ENCODE peak calls at places on chromosomes 1 and 21, in seven cellular contexts. One of them, this sample, is unnamed.

GRCh38 chr1:43239484-43239883 is 30.3 kb upstream of the TMEM125 start:
- DNase-seq in GM23248: no peak
- DNase-seq in hepatocyte: no peak
- DNase-seq in neuronal stem cell: no peak
- DNase-seq in cardiac muscle cell: no peak
- DNase-seq in colonic mucosa: no peak
- DNase-seq in heart left ventricle: no peak
- DNase-seq in this sample: no peak

GRCh38 chr1:222732216-222733159 is 4.5 kb upstream of the FAM177B start:
- DNase-seq in GM23248: no peak
- DNase-seq in hepatocyte: no peak
- DNase-seq in neuronal stem cell: no peak
- DNase-seq in cardiac muscle cell: no peak
- DNase-seq in colonic mucosa: no peak
- DNase-seq in heart left ventricle: no peak
- DNase-seq in this sample: no peak

GRCh38 chr1:171780583-171781166 is 785 bp upstream of the METTL13 start:
- DNase-seq in GM23248: no peak
- DNase-seq in hepatocyte: no peak
- DNase-seq in neuronal stem cell: no peak
- DNase-seq in cardiac muscle cell: no peak
- DNase-seq in colonic mucosa: no peak
- DNase-seq in heart left ventricle: no peak
- DNase-seq in this sample: no peak

GRCh38 chr1:221636096-221636495 is 105.8 kb downstream of the DUSP10 start:
- DNase-seq in GM23248: no peak
- DNase-seq in hepatocyte: no peak
- DNase-seq in neuronal stem cell: no peak
- DNase-seq in cardiac muscle cell: no peak
- DNase-seq in colonic mucosa: no peak
- DNase-seq in heart left ventricle: no peak
- DNase-seq in this sample: no peak

GRCh38 chr1:53336146-53336545 is 8.3 kb upstream of the LRP8 start:
- DNase-seq in GM23248: no peak
- DNase-seq in hepatocyte: no peak
- DNase-seq in neuronal stem cell: no peak
- DNase-seq in cardiac muscle cell: no peak
- DNase-seq in colonic mucosa: no peak
- DNase-seq in heart left ventricle: no peak
- DNase-seq in this sample: no peak

GRCh38 chr1:149886396-149887195 is 12.8 kb upstream of the BOLA1 start:
- DNase-seq in GM23248: peak; percentile 99
- DNase-seq in hepatocyte: peak; percentile 97
- DNase-seq in neuronal stem cell: peak; percentile 97
- DNase-seq in cardiac muscle cell: peak; percentile 97
- DNase-seq in colonic mucosa: peak; percentile 95
- DNase-seq in heart left ventricle: peak; percentile 94
- DNase-seq in this sample: no peak

GRCh38 chr1:192573499-192573898 is 2.1 kb upstream of the RGS1 start:
- DNase-seq in GM23248: peak; percentile 76
- DNase-seq in hepatocyte: no peak
- DNase-seq in neuronal stem cell: no peak
- DNase-seq in cardiac muscle cell: no peak
- DNase-seq in colonic mucosa: no peak
- DNase-seq in heart left ventricle: no peak
- DNase-seq in this sample: no peak

GRCh38 chr1:143660354-143660941 is 311.3 kb downstream of the FAM72C start:
- DNase-seq in GM23248: no peak
- DNase-seq in hepatocyte: no peak
- DNase-seq in neuronal stem cell: no peak
- DNase-seq in cardiac muscle cell: no peak
- DNase-seq in colonic mucosa: no peak
- DNase-seq in heart left ventricle: no peak
- DNase-seq in this sample: no peak

GRCh38 chr1:214660900-214661299 is 57.9 kb downstream of the CENPF start:
- DNase-seq in GM23248: peak; percentile 95
- DNase-seq in hepatocyte: peak; percentile 87
- DNase-seq in neuronal stem cell: no peak
- DNase-seq in cardiac muscle cell: peak; percentile 37
- DNase-seq in colonic mucosa: peak; percentile 29
- DNase-seq in heart left ventricle: peak; percentile 29
- DNase-seq in this sample: no peak

GRCh38 chr1:241592273-241592958 is 47.8 kb downstream of the CHML start:
- DNase-seq in GM23248: peak; percentile 90
- DNase-seq in hepatocyte: no peak
- DNase-seq in neuronal stem cell: no peak
- DNase-seq in cardiac muscle cell: no peak
- DNase-seq in colonic mucosa: no peak
- DNase-seq in heart left ventricle: no peak
- DNase-seq in this sample: no peak

GRCh38 chr1:67158401-67158800 is 7.9 kb upstream of the IL23R start:
- DNase-seq in GM23248: no peak
- DNase-seq in hepatocyte: no peak
- DNase-seq in neuronal stem cell: no peak
- DNase-seq in cardiac muscle cell: no peak
- DNase-seq in colonic mucosa: no peak
- DNase-seq in heart left ventricle: no peak
- DNase-seq in this sample: no peak

GRCh38 chr1:180881806-180882509 is 30.7 kb upstream of the KIAA1614 start:
- DNase-seq in GM23248: peak; percentile 79
- DNase-seq in hepatocyte: peak; percentile 71
- DNase-seq in neuronal stem cell: peak; percentile 14
- DNase-seq in cardiac muscle cell: peak; percentile 75
- DNase-seq in colonic mucosa: no peak
- DNase-seq in heart left ventricle: no peak
- DNase-seq in this sample: no peak

GRCh38 chr1:61370177-61370907 is 288.0 kb downstream of the NFIA start:
- DNase-seq in GM23248: no peak
- DNase-seq in hepatocyte: no peak
- DNase-seq in neuronal stem cell: no peak
- DNase-seq in cardiac muscle cell: peak; percentile 18
- DNase-seq in colonic mucosa: no peak
- DNase-seq in heart left ventricle: no peak
- DNase-seq in this sample: no peak

GRCh38 chr1:12604114-12604874 is 13.7 kb downstream of the DHRS3 start:
- DNase-seq in GM23248: peak; percentile 96
- DNase-seq in hepatocyte: peak; percentile 90
- DNase-seq in neuronal stem cell: no peak
- DNase-seq in cardiac muscle cell: peak; percentile 85
- DNase-seq in colonic mucosa: peak; percentile 55
- DNase-seq in heart left ventricle: peak; percentile 64
- DNase-seq in this sample: no peak

GRCh38 chr1:7290971-7291970 is 479.8 kb upstream of the VAMP3 start:
- DNase-seq in GM23248: peak; percentile 68
- DNase-seq in hepatocyte: no peak
- DNase-seq in neuronal stem cell: no peak
- DNase-seq in cardiac muscle cell: no peak
- DNase-seq in colonic mucosa: no peak
- DNase-seq in heart left ventricle: peak; percentile 83
- DNase-seq in this sample: no peak

GRCh38 chr1:233241782-233242181 is 53.7 kb downstream of the PCNX2 start:
- DNase-seq in GM23248: no peak
- DNase-seq in hepatocyte: no peak
- DNase-seq in neuronal stem cell: no peak
- DNase-seq in cardiac muscle cell: no peak
- DNase-seq in colonic mucosa: no peak
- DNase-seq in heart left ventricle: no peak
- DNase-seq in this sample: no peak

GRCh38 chr1:19384113-19384512 is 72.0 kb downstream of the SLC66A1 start:
- DNase-seq in GM23248: peak; percentile 67
- DNase-seq in hepatocyte: peak; percentile 77
- DNase-seq in neuronal stem cell: no peak
- DNase-seq in cardiac muscle cell: no peak
- DNase-seq in colonic mucosa: peak; percentile 44
- DNase-seq in heart left ventricle: peak; percentile 64
- DNase-seq in this sample: no peak

GRCh38 chr1:233719626-233720334 is 105.9 kb downstream of the KCNK1 start:
- DNase-seq in GM23248: no peak
- DNase-seq in hepatocyte: peak; percentile 19
- DNase-seq in neuronal stem cell: no peak
- DNase-seq in cardiac muscle cell: peak; percentile 24
- DNase-seq in colonic mucosa: no peak
- DNase-seq in heart left ventricle: peak; percentile 40
- DNase-seq in this sample: no peak

GRCh38 chr1:169538998-169539871 is 47.0 kb downstream of the F5 start:
- DNase-seq in GM23248: peak; percentile 71
- DNase-seq in hepatocyte: peak; percentile 42
- DNase-seq in neuronal stem cell: no peak
- DNase-seq in cardiac muscle cell: no peak
- DNase-seq in colonic mucosa: no peak
- DNase-seq in heart left ventricle: no peak
- DNase-seq in this sample: no peak

GRCh38 chr1:154941332-154941995 is 4.9 kb upstream of the PMVK start:
- DNase-seq in GM23248: no peak
- DNase-seq in hepatocyte: peak; percentile 60
- DNase-seq in neuronal stem cell: peak; percentile 56
- DNase-seq in cardiac muscle cell: peak; percentile 69
- DNase-seq in colonic mucosa: no peak
- DNase-seq in heart left ventricle: peak; percentile 43
- DNase-seq in this sample: no peak

GRCh38 chr21:44701541-44701940 is 4.6 kb downstream of the KRTAP10-12 start:
- DNase-seq in GM23248: no peak
- DNase-seq in hepatocyte: no peak
- DNase-seq in neuronal stem cell: no peak
- DNase-seq in cardiac muscle cell: no peak
- DNase-seq in colonic mucosa: peak; percentile 14
- DNase-seq in heart left ventricle: no peak
- DNase-seq in this sample: no peak

GRCh38 chr1:159951016-159951415 is 3.0 kb downstream of the SLAMF9 start:
- DNase-seq in GM23248: no peak
- DNase-seq in hepatocyte: no peak
- DNase-seq in neuronal stem cell: no peak
- DNase-seq in cardiac muscle cell: no peak
- DNase-seq in colonic mucosa: no peak
- DNase-seq in heart left ventricle: no peak
- DNase-seq in this sample: no peak

GRCh38 chr1:39283858-39284257 is 79.4 kb downstream of the MACF1 start:
- DNase-seq in GM23248: no peak
- DNase-seq in hepatocyte: no peak
- DNase-seq in neuronal stem cell: no peak
- DNase-seq in cardiac muscle cell: no peak
- DNase-seq in colonic mucosa: no peak
- DNase-seq in heart left ventricle: no peak
- DNase-seq in this sample: no peak

GRCh38 chr1:55278378-55278777 is 63.2 kb upstream of the USP24 start:
- DNase-seq in GM23248: no peak
- DNase-seq in hepatocyte: no peak
- DNase-seq in neuronal stem cell: no peak
- DNase-seq in cardiac muscle cell: no peak
- DNase-seq in colonic mucosa: no peak
- DNase-seq in heart left ventricle: no peak
- DNase-seq in this sample: no peak

GRCh38 chr1:55282058-55282457 is 66.9 kb upstream of the USP24 start:
- DNase-seq in GM23248: no peak
- DNase-seq in hepatocyte: no peak
- DNase-seq in neuronal stem cell: no peak
- DNase-seq in cardiac muscle cell: no peak
- DNase-seq in colonic mucosa: no peak
- DNase-seq in heart left ventricle: no peak
- DNase-seq in this sample: no peak

GRCh38 chr1:55277377-55278130 is 62.4 kb upstream of the USP24 start:
- DNase-seq in GM23248: peak; percentile 89
- DNase-seq in hepatocyte: peak; percentile 86
- DNase-seq in neuronal stem cell: peak; percentile 72
- DNase-seq in cardiac muscle cell: peak; percentile 85
- DNase-seq in colonic mucosa: peak; percentile 81
- DNase-seq in heart left ventricle: peak; percentile 85
- DNase-seq in this sample: peak; percentile 83

GRCh38 chr1:55279627-55280026 is 64.5 kb upstream of the USP24 start:
- DNase-seq in GM23248: no peak
- DNase-seq in hepatocyte: no peak
- DNase-seq in neuronal stem cell: no peak
- DNase-seq in cardiac muscle cell: no peak
- DNase-seq in colonic mucosa: no peak
- DNase-seq in heart left ventricle: no peak
- DNase-seq in this sample: no peak

GRCh38 chr1:55280731-55281130 is 65.6 kb upstream of the USP24 start:
- DNase-seq in GM23248: no peak
- DNase-seq in hepatocyte: no peak
- DNase-seq in neuronal stem cell: no peak
- DNase-seq in cardiac muscle cell: no peak
- DNase-seq in colonic mucosa: no peak
- DNase-seq in heart left ventricle: no peak
- DNase-seq in this sample: no peak
- H3K27me3 ChIP-seq in GM23248: no peaks in the 10 kb centered on the region
- H3K27me3 ChIP-seq in hepatocyte: no peaks in the 10 kb centered on the region
- H3K27me3 ChIP-seq in neuronal stem cell: peaks cover 3% of the 10 kb centered on the region
- H3K27me3 ChIP-seq in cardiac muscle cell: no peaks in the 10 kb centered on the region
- H3K27me3 ChIP-seq in colonic mucosa: no peaks in the 10 kb centered on the region
- H3K27me3 ChIP-seq in heart left ventricle: no peaks in the 10 kb centered on the region
- H3K27me3 ChIP-seq in this sample: no peaks in the 10 kb centered on the region

DNA sequence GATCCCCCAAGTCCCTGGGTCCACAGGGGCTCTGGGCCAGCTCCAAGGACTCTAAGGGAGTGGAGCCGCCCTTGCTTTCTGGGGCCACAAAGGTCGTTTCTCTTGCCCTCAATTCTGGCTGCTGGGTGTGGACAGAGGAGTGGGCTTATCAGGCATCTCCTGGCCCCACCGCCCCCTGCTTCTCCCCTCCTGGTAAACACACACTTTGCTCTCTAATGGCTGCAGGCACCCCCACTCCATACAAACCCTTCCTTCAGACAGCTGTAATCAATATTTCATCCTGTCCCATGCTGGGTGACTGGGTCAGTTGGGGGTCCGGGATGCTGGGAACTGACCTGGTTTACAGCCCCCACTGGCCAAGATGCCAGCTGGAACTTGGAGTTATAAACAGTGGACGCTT is 67.5 kb downstream of the PRDM16 start:
- DNase-seq in GM23248: no peak
- DNase-seq in hepatocyte: no peak
- DNase-seq in neuronal stem cell: no peak
- DNase-seq in cardiac muscle cell: no peak
- DNase-seq in colonic mucosa: no peak
- DNase-seq in heart left ventricle: no peak
- DNase-seq in this sample: no peak
- H3K27me3 ChIP-seq in GM23248: peaks cover 47% of the 10 kb centered on the region
- H3K27me3 ChIP-seq in hepatocyte: no peaks in the 10 kb centered on the region
- H3K27me3 ChIP-seq in neuronal stem cell: peaks cover 40% of the 10 kb centered on the region
- H3K27me3 ChIP-seq in cardiac muscle cell: no peaks in the 10 kb centered on the region
- H3K27me3 ChIP-seq in colonic mucosa: no peaks in the 10 kb centered on the region
- H3K27me3 ChIP-seq in heart left ventricle: no peaks in the 10 kb centered on the region
- H3K27me3 ChIP-seq in this sample: no peaks in the 10 kb centered on the region

GRCh38 chr21:40846566-40847411 is at the start of gene DSCAM:
- DNase-seq in GM23248: no peak
- DNase-seq in hepatocyte: peak; percentile 42
- DNase-seq in neuronal stem cell: peak; percentile 46
- DNase-seq in cardiac muscle cell: peak; percentile 34
- DNase-seq in colonic mucosa: no peak
- DNase-seq in heart left ventricle: no peak
- DNase-seq in this sample: no peak
- H3K27me3 ChIP-seq in GM23248: no peaks in the 10 kb centered on the region
- H3K27me3 ChIP-seq in hepatocyte: peaks cover 40% of the 10 kb centered on the region
- H3K27me3 ChIP-seq in neuronal stem cell: peaks cover 55% of the 10 kb centered on the region
- H3K27me3 ChIP-seq in cardiac muscle cell: peaks cover 72% of the 10 kb centered on the region
- H3K27me3 ChIP-seq in colonic mucosa: peaks cover 5% of the 10 kb centered on the region
- H3K27me3 ChIP-seq in heart left ventricle: no peaks in the 10 kb centered on the region
- H3K27me3 ChIP-seq in this sample: peaks cover 9% of the 10 kb centered on the region

DNA sequence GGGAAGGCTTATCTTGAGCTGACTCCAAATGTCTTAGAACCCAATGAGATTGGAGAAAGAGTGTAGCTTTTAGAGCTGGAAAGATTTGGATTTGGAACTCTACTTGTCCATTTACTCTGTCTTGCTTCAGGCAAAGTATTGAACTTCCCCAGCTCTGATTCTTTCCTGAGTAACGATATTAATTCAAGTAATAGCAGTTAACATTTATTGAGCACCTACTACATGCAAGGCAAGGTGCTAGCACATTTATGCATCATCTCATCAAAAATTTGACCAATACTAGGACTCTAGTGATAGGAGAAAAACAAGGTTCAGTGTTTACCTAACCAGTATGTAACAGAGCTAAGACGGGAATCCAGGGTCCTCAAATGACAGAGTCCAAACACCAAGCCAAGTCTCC is 2.5 kb upstream of the LRRN2 start:
- DNase-seq in GM23248: no peak
- DNase-seq in hepatocyte: no peak
- DNase-seq in neuronal stem cell: no peak
- DNase-seq in cardiac muscle cell: no peak
- DNase-seq in colonic mucosa: no peak
- DNase-seq in heart left ventricle: no peak
- DNase-seq in this sample: no peak
- H3K27me3 ChIP-seq in GM23248: peaks cover 66% of the 10 kb centered on the region
- H3K27me3 ChIP-seq in hepatocyte: peaks cover 48% of the 10 kb centered on the region
- H3K27me3 ChIP-seq in neuronal stem cell: peaks cover 75% of the 10 kb centered on the region
- H3K27me3 ChIP-seq in cardiac muscle cell: peaks cover 66% of the 10 kb centered on the region
- H3K27me3 ChIP-seq in colonic mucosa: peaks cover 3% of the 10 kb centered on the region
- H3K27me3 ChIP-seq in heart left ventricle: no peaks in the 10 kb centered on the region
- H3K27me3 ChIP-seq in this sample: peaks cover 27% of the 10 kb centered on the region

This sample was measured in iPS DF 6.9.